ENCODE peak calls at places on chromosomes 3 and 15, in six cellular contexts. V is fibroblast of the aortic adventitia, L is IMR-90, H is uterus, R is heart left ventricle, O is fibroblast of mammary gland. Y is an unnamed sample.

GRCh38 chr3:17075907-17076306 is 191.2 kb downstream of the PLCL2 start:
- DNase-seq in V (no peak), L (no peak), H (no peak), R (no peak), O (no peak), Y (no peak)

GRCh38 chr3:188956839-188957489 is 214.8 kb upstream of the TPRG1 start:
- DNase-seq in V (peak), L (peak), H (no peak), R (no peak), O (peak), Y (peak)

GRCh38 chr15:34618073-34618472 is 34.6 kb upstream of the GOLGA8B start:
- DNase-seq in V (no peak), L (no peak), H (no peak), R (no peak), O (no peak), Y (no peak)

GRCh38 chr3:5058463-5058862 is 63.6 kb upstream of the ARL8B start:
- DNase-seq in V (peak), L (peak), H (no peak), R (no peak), O (peak), Y (peak)

GRCh38 chr3:78855190-78855589 is 912.6 kb downstream of the ROBO1 start:
- DNase-seq in V (no peak), L (no peak), H (no peak), R (no peak), O (no peak), Y (no peak)

GRCh38 chr3:129161860-129162271 is 1.0 kb upstream of the ISY1 start:
- DNase-seq in V (no peak), L (peak), H (no peak), R (no peak), O (no peak), Y (peak)

GRCh38 chr15:70084461-70084860 is 13.3 kb downstream of the TLE3 start:
- DNase-seq in V (no peak), L (no peak), H (no peak), R (peak), O (no peak), Y (no peak)

GRCh38 chr3:72095521-72095920 is 310.6 kb upstream of the PROK2 start:
- DNase-seq in V (peak), L (no peak), H (no peak), R (no peak), O (peak), Y (no peak)

GRCh38 chr3:59081071-59081470 is 31.2 kb upstream of the CFAP20DC start:
- DNase-seq in V (no peak), L (no peak), H (no peak), R (no peak), O (no peak), Y (no peak)

GRCh38 chr15:101641134-101641764 is 10.9 kb downstream of the TM2D3 start:
- DNase-seq in V (peak), L (peak), H (peak), R (no peak), O (peak), Y (peak)

GRCh38 chr15:51782357-51782896 is 31.0 kb downstream of the TMOD2 start:
- DNase-seq in V (peak), L (no peak), H (no peak), R (no peak), O (peak), Y (no peak)

GRCh38 chr3:108378153-108378951 is 82.0 kb downstream of the HHLA2 start:
- DNase-seq in V (no peak), L (no peak), H (no peak), R (no peak), O (no peak), Y (no peak)

GRCh38 chr3:140720242-140720641 is 42.4 kb downstream of the TRIM42 start:
- DNase-seq in V (no peak), L (no peak), H (no peak), R (no peak), O (peak), Y (no peak)

GRCh38 chr3:153599685-153600084 is 437.7 kb downstream of the RAP2B start:
- DNase-seq in V (peak), L (peak), H (no peak), R (no peak), O (peak), Y (peak)

GRCh38 chr3:153596402-153596801 is 434.4 kb downstream of the RAP2B start:
- DNase-seq in V (no peak), L (no peak), H (no peak), R (no peak), O (no peak), Y (no peak)

GRCh38 chr3:153591566-153592221 is 429.7 kb downstream of the RAP2B start:
- DNase-seq in V (no peak), L (no peak), H (no peak), R (no peak), O (no peak), Y (no peak)

GRCh38 chr3:153595186-153595815 is 433.3 kb downstream of the RAP2B start:
- DNase-seq in V (peak), L (peak), H (no peak), R (no peak), O (peak), Y (peak)
- TF ChIP-seq CTCF in V (peak), L (peak), H (peak), R (peak), O (peak), Y (peak)

GRCh38 chr3:132871956-132872355 is 149.7 kb upstream of the NPHP3 start:
- DNase-seq in V (no peak), L (no peak), H (no peak), R (no peak), O (no peak), Y (no peak)
- TF ChIP-seq CTCF in V (no peak), L (no peak), H (no peak), R (no peak), O (no peak), Y (no peak)

GRCh38 chr3:102235679-102236078 is 199.1 kb upstream of the ZPLD1 start:
- DNase-seq in V (peak), L (peak), H (no peak), R (no peak), O (peak), Y (no peak)
- TF ChIP-seq CTCF in V (peak), L (peak), H (no peak), R (no peak), O (peak), Y (peak)

GRCh38 chr3:165075695-165076094 is 2.6 kb downstream of the SI start:
- DNase-seq in V (no peak), L (no peak), H (no peak), R (no peak), O (no peak), Y (no peak)
- TF ChIP-seq CTCF in V (no peak), L (no peak), H (no peak), R (no peak), O (no peak), Y (no peak)

GRCh38 chr3:48560648-48561018 is 2.9 kb downstream of the UCN2 start:
- DNase-seq in V (no peak), L (no peak), H (no peak), R (no peak), O (no peak), Y (no peak)

GRCh38 chr3:48563382-48563918 is at the start of gene UCN2:
- DNase-seq in V (peak), L (peak), H (no peak), R (no peak), O (peak), Y (peak)

GRCh38 chr3:48558446-48559134 is 2.0 kb upstream of the PFKFB4 start:
- DNase-seq in V (no peak), L (no peak), H (no peak), R (no peak), O (no peak), Y (no peak)

GRCh38 chr3:48562367-48563095 is 1.1 kb downstream of the UCN2 start:
- DNase-seq in V (no peak), L (no peak), H (no peak), R (no peak), O (no peak), Y (no peak)

GRCh38 chr3:48561045-48561736 is 2.4 kb downstream of the UCN2 start:
- DNase-seq in V (peak), L (peak), H (peak), R (peak), O (peak), Y (peak)
- TF ChIP-seq CTCF in V (peak), L (peak), H (peak), R (no peak), O (peak), Y (peak)

GRCh38 chr15:53811530-53811929 is 52.1 kb upstream of the WDR72 start:
- DNase-seq in V (peak), L (no peak), H (no peak), R (no peak), O (peak), Y (peak)
- TF ChIP-seq CTCF in V (no peak), L (no peak), H (no peak), R (no peak), O (no peak), Y (peak)

GRCh38 chr3:87503901-87504498 is 227.6 kb upstream of the POU1F1 start:
- DNase-seq in V (peak), L (peak), H (no peak), R (no peak), O (peak), Y (peak)
- TF ChIP-seq CTCF in V (peak), L (peak), H (no peak), R (no peak), O (peak), Y (peak)

DNA sequence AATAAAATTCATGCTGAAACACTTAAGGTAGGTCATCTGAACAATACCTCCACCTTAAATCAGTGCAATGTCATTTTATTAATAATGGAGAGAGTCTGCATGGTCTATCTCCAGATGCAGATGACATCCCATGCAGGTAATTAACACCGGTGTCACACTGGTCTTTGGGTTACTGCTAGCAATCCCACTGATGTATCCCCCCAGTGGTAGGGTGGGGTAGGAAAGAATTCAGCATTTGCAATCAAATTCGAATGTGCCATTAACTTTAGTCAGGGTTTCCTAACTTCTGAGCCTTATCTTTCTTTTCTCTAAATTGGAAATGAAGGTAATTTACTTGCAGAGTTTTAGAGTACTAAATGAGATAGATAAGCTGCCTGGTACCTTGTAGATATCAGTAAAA is 44.4 kb downstream of the KIF15 start:
- DNase-seq in V (no peak), L (no peak), H (no peak), R (no peak), O (no peak), Y (no peak)
- TF ChIP-seq CTCF in V (no peak), L (no peak), H (no peak), R (no peak), O (no peak), Y (peak)